ENCODE peak calls at places on chromosome 14, in four cellular contexts. H, Y, T and D are unnamed samples.
A peak's percentile ranks its signal among the peaks of the same experiment; 100 is the strongest.

GRCh38 chr14:76937181-76938091 is 91.1 kb downstream of the IRF2BPL start:
- DNase-seq in H (no peak), Y (peak; percentile 83), T (peak; percentile 75), D (peak; percentile 73)

GRCh38 chr14:56603648-56604047 is 24.1 kb downstream of the TMEM260 start:
- DNase-seq in H (no peak), Y (no peak), T (no peak), D (no peak)

GRCh38 chr14:58765375-58765774 is 127.6 kb downstream of the DACT1 start:
- DNase-seq in H (no peak), Y (no peak), T (no peak), D (peak; percentile 38)

GRCh38 chr14:85423889-85424288 is 106.1 kb upstream of the FLRT2 start:
- DNase-seq in H (no peak), Y (no peak), T (no peak), D (no peak)

GRCh38 chr14:71692496-71692895 is 239.7 kb upstream of the RGS6 start:
- DNase-seq in H (no peak), Y (peak; percentile 73), T (no peak), D (no peak)

GRCh38 chr14:20768593-20768892 is 339 bp downstream of the EDDM3B start:
- DNase-seq in H (no peak), Y (no peak), T (no peak), D (no peak)

GRCh38 chr14:100294213-100294962 is 11.9 kb downstream of the SLC25A29 start:
- DNase-seq in H (no peak), Y (peak; percentile 40), T (no peak), D (peak; percentile 63)

GRCh38 chr14:58501214-58501816 is 73.8 kb downstream of the KIAA0586 start:
- DNase-seq in H (peak; percentile 45), Y (no peak), T (peak; percentile 72), D (no peak)

GRCh38 chr14:94439453-94440057 is 13.0 kb downstream of the SERPINA11 start:
- DNase-seq in H (no peak), Y (no peak), T (no peak), D (no peak)

GRCh38 chr14:94313991-94314655 is 9.0 kb downstream of the SERPINA6 start:
- DNase-seq in H (no peak), Y (no peak), T (no peak), D (no peak)

GRCh38 chr14:103033744-103034143 is 23.6 kb downstream of the CDC42BPB start:
- DNase-seq in H (no peak), Y (no peak), T (no peak), D (no peak)

GRCh38 chr14:83071888-83072501 is 1538.3 kb upstream of the SEL1L start:
- DNase-seq in H (no peak), Y (no peak), T (no peak), D (no peak)

GRCh38 chr14:78022059-78022458 is 148.1 kb upstream of the NRXN3 start:
- DNase-seq in H (peak; percentile 28), Y (peak; percentile 61), T (no peak), D (peak; percentile 22)

GRCh38 chr14:103021817-103022668 is 35.3 kb downstream of the CDC42BPB start:
- DNase-seq in H (no peak), Y (no peak), T (no peak), D (no peak)

GRCh38 chr14:68789798-68790655 is 2.8 kb downstream of the ZFP36L1 start:
- DNase-seq in H (no peak), Y (peak; percentile 71), T (no peak), D (no peak)
- H3K4me3 ChIP-seq in H (peak overlapping the region; percentile 84), Y (peak overlapping the region; percentile 73), T (peak overlapping the region; percentile 100), D (peak overlapping the region; percentile 96)

GRCh38 chr14:91142214-91142668 is 28.4 kb downstream of the DGLUCY start:
- DNase-seq in H (no peak), Y (no peak), T (no peak), D (no peak)
- H3K27ac ChIP-seq in H (no peak overlapping the region), Y (no peak overlapping the region), T (no peak overlapping the region), D (peak overlapping the region; percentile 1)

DNA sequence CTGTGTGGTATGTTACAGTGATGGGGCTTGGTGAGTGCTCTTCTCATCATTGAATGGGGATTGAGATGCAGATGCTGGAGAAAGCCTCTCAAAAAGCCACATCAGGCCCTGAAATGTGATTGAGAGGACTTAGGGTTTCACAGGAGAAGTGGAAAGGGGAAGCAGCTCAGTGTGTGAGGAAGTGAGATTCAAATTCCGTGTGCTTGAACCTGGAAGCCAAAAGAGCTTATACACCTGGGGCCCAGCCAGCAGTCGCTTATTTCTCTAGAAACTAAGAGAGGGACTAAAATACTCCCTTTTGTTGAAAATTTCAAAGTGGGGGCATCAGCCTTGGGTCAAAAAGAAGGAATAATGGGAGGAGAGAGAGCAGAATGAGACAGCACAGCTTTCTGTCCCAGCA is 39.1 kb upstream of the GZMB start:
- DNase-seq in H (no peak), Y (no peak), T (no peak), D (no peak)
- H3K4me3 ChIP-seq in H (no peak overlapping the region), Y (no peak overlapping the region), T (no peak overlapping the region), D (no peak overlapping the region)

GRCh38 chr14:61360796-61361526 is 39.6 kb downstream of the PRKCH start:
- DNase-seq in H (no peak), Y (no peak), T (no peak), D (no peak)

GRCh38 chr14:61355892-61356325 is 34.5 kb downstream of the PRKCH start:
- DNase-seq in H (no peak), Y (peak; percentile 57), T (no peak), D (peak; percentile 31)

GRCh38 chr14:61362072-61362750 is 40.8 kb downstream of the PRKCH start:
- DNase-seq in H (no peak), Y (no peak), T (no peak), D (no peak)

GRCh38 chr14:61357118-61357517 is 35.7 kb downstream of the PRKCH start:
- DNase-seq in H (no peak), Y (no peak), T (no peak), D (no peak)

GRCh38 chr14:61358812-61359211 is 37.4 kb downstream of the PRKCH start:
- DNase-seq in H (no peak), Y (no peak), T (no peak), D (no peak)
- H3K27ac ChIP-seq in H (no peak overlapping the region), Y (no peak overlapping the region), T (no peak overlapping the region), D (peak overlapping the region; percentile 79)

GRCh38 chr14:62921466-62921865 is 123.8 kb downstream of the KCNH5 start:
- DNase-seq in H (no peak), Y (no peak), T (no peak), D (no peak)
- H3K4me3 ChIP-seq in H (no peak overlapping the region), Y (no peak overlapping the region), T (no peak overlapping the region), D (no peak overlapping the region)

GRCh38 chr14:99239661-99240092 is 32.3 kb downstream of the BCL11B start:
- DNase-seq in H (no peak), Y (no peak), T (no peak), D (no peak)
- H3K27ac ChIP-seq in H (no peak overlapping the region), Y (no peak overlapping the region), T (no peak overlapping the region), D (no peak overlapping the region)

GRCh38 chr14:105166571-105167302 is 1.8 kb downstream of the JAG2 start:
- DNase-seq in H (no peak), Y (no peak), T (no peak), D (no peak)
- H3K4me3 ChIP-seq in H (peak overlapping the region; percentile 16), Y (no peak overlapping the region), T (no peak overlapping the region), D (peak overlapping the region; percentile 76)

GRCh38 chr14:23704890-23705289 is 68.7 kb downstream of the DHRS2 start:
- DNase-seq in H (no peak), Y (no peak), T (no peak), D (no peak)
- H3K27ac ChIP-seq in H (no peak overlapping the region), Y (no peak overlapping the region), T (no peak overlapping the region), D (no peak overlapping the region)